ENCODE peak calls at places on chromosomes 1 and 21, in six cellular contexts. One of them, this sample, is unnamed. For H3K9me3 and H3K4me1, the result is how much of the 10 kb centered on the place peaks cover.

GRCh38 chr1:85824066-85824835 is 116.0 kb upstream of the ZNHIT6 start:
- DNase-seq in HCT116: no peak
- DNase-seq in ovary: no peak
- DNase-seq in OCI-LY7: no peak
- DNase-seq in SJCRH30: no peak
- DNase-seq in pancreas: no peak
- DNase-seq in this sample: no peak

GRCh38 chr1:173039621-173040020 is 11.1 kb downstream of the TNFSF18 start:
- DNase-seq in HCT116: no peak
- DNase-seq in ovary: no peak
- DNase-seq in OCI-LY7: no peak
- DNase-seq in SJCRH30: no peak
- DNase-seq in pancreas: no peak
- DNase-seq in this sample: no peak

GRCh38 chr1:113887776-113888175 is 395 bp upstream of the BCL2L15 start:
- DNase-seq in HCT116: peak
- DNase-seq in ovary: no peak
- DNase-seq in OCI-LY7: no peak
- DNase-seq in SJCRH30: no peak
- DNase-seq in pancreas: no peak
- DNase-seq in this sample: no peak

GRCh38 chr1:116493036-116493435 is 77.8 kb downstream of the CD58 start:
- DNase-seq in HCT116: no peak
- DNase-seq in ovary: no peak
- DNase-seq in OCI-LY7: no peak
- DNase-seq in SJCRH30: no peak
- DNase-seq in pancreas: no peak
- DNase-seq in this sample: no peak

GRCh38 chr1:37726746-37727145 is 34.4 kb downstream of the CDCA8 start:
- DNase-seq in HCT116: no peak
- DNase-seq in ovary: no peak
- DNase-seq in OCI-LY7: no peak
- DNase-seq in SJCRH30: peak
- DNase-seq in pancreas: no peak
- DNase-seq in this sample: no peak

GRCh38 chr1:30616759-30617158 is 106.6 kb downstream of the MATN1 start:
- DNase-seq in HCT116: no peak
- DNase-seq in ovary: no peak
- DNase-seq in OCI-LY7: no peak
- DNase-seq in SJCRH30: no peak
- DNase-seq in pancreas: no peak
- DNase-seq in this sample: no peak

GRCh38 chr1:119859647-119860046 is 36.7 kb downstream of the ADAM30 start:
- DNase-seq in HCT116: peak
- DNase-seq in ovary: no peak
- DNase-seq in OCI-LY7: no peak
- DNase-seq in SJCRH30: peak
- DNase-seq in pancreas: no peak
- DNase-seq in this sample: no peak

GRCh38 chr1:90613371-90613770 is 103.7 kb downstream of the BARHL2 start:
- DNase-seq in HCT116: no peak
- DNase-seq in ovary: no peak
- DNase-seq in OCI-LY7: no peak
- DNase-seq in SJCRH30: no peak
- DNase-seq in pancreas: no peak
- DNase-seq in this sample: no peak

GRCh38 chr21:34775793-34776192 is 107.0 kb downstream of the CLIC6 start:
- DNase-seq in HCT116: no peak
- DNase-seq in ovary: no peak
- DNase-seq in OCI-LY7: no peak
- DNase-seq in SJCRH30: no peak
- DNase-seq in pancreas: no peak
- DNase-seq in this sample: no peak

GRCh38 chr1:16984717-16985116 is 4.3 kb upstream of the MFAP2 start:
- DNase-seq in HCT116: no peak
- DNase-seq in ovary: peak
- DNase-seq in OCI-LY7: no peak
- DNase-seq in SJCRH30: no peak
- DNase-seq in pancreas: no peak
- DNase-seq in this sample: no peak

GRCh38 chr1:51915958-51916357 is 37.4 kb upstream of the NRDC start:
- DNase-seq in HCT116: no peak
- DNase-seq in ovary: no peak
- DNase-seq in OCI-LY7: no peak
- DNase-seq in SJCRH30: no peak
- DNase-seq in pancreas: no peak
- DNase-seq in this sample: no peak

GRCh38 chr1:41169066-41169798 is 72.9 kb downstream of the SCMH1 start:
- DNase-seq in HCT116: no peak
- DNase-seq in ovary: no peak
- DNase-seq in OCI-LY7: no peak
- DNase-seq in SJCRH30: no peak
- DNase-seq in pancreas: no peak
- DNase-seq in this sample: no peak

GRCh38 chr1:162676087-162676486 is 43.8 kb downstream of the DDR2 start:
- DNase-seq in HCT116: no peak
- DNase-seq in ovary: no peak
- DNase-seq in OCI-LY7: no peak
- DNase-seq in SJCRH30: no peak
- DNase-seq in pancreas: no peak
- DNase-seq in this sample: no peak

GRCh38 chr1:119358661-119359060 is 9.9 kb upstream of the HAO2 start:
- DNase-seq in HCT116: no peak
- DNase-seq in ovary: no peak
- DNase-seq in OCI-LY7: no peak
- DNase-seq in SJCRH30: no peak
- DNase-seq in pancreas: no peak
- DNase-seq in this sample: no peak

GRCh38 chr1:228399531-228400236 is 7.0 kb downstream of the TRIM11 start:
- DNase-seq in HCT116: no peak
- DNase-seq in ovary: no peak
- DNase-seq in OCI-LY7: no peak
- DNase-seq in SJCRH30: no peak
- DNase-seq in pancreas: no peak
- DNase-seq in this sample: no peak

GRCh38 chr21:38945536-38946245 is 140.0 kb downstream of the ETS2 start:
- DNase-seq in HCT116: no peak
- DNase-seq in ovary: no peak
- DNase-seq in OCI-LY7: no peak
- DNase-seq in SJCRH30: no peak
- DNase-seq in pancreas: no peak
- DNase-seq in this sample: no peak

GRCh38 chr1:200755456-200755855 is 16.8 kb downstream of the CAMSAP2 start:
- DNase-seq in HCT116: no peak
- DNase-seq in ovary: no peak
- DNase-seq in OCI-LY7: no peak
- DNase-seq in SJCRH30: no peak
- DNase-seq in pancreas: no peak
- DNase-seq in this sample: no peak

GRCh38 chr21:39867198-39867650 is at the start of gene PCP4:
- DNase-seq in HCT116: peak
- DNase-seq in ovary: peak
- DNase-seq in OCI-LY7: peak
- DNase-seq in SJCRH30: peak
- DNase-seq in pancreas: peak
- DNase-seq in this sample: peak

DNA sequence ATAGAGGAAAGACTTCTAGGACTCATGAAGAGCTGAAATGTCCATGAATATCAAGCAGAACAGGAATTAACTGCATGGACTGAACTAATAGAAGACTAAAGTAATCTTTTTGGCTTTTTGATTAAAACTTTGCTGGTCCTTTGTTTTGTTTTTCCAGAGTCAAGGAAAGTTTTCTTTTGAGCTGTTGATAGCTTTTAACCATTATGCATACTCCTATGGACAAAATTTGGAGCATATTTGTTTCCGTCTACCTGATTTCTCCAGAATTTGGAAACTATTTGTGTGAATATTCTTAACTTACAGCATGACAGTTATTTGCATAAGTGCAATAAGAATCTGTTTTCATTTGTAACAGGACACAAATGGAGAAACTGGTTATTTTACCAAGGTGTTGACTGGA is 24.5 kb upstream of the CYP4B1 start:
- DNase-seq in HCT116: no peak
- DNase-seq in ovary: no peak
- DNase-seq in OCI-LY7: no peak
- DNase-seq in SJCRH30: no peak
- DNase-seq in pancreas: no peak
- DNase-seq in this sample: no peak
- H3K9me3 ChIP-seq in HCT116: under half
- H3K9me3 ChIP-seq in ovary: under half
- H3K9me3 ChIP-seq in OCI-LY7: under half
- H3K9me3 ChIP-seq in SJCRH30: under half
- H3K9me3 ChIP-seq in pancreas: under half
- H3K9me3 ChIP-seq in this sample: under half

GRCh38 chr1:54375331-54376084 is 30.7 kb downstream of the SSBP3 start:
- DNase-seq in HCT116: no peak
- DNase-seq in ovary: no peak
- DNase-seq in OCI-LY7: peak
- DNase-seq in SJCRH30: no peak
- DNase-seq in pancreas: no peak
- DNase-seq in this sample: no peak

GRCh38 chr1:54371936-54372385 is 34.2 kb downstream of the SSBP3 start:
- DNase-seq in HCT116: no peak
- DNase-seq in ovary: no peak
- DNase-seq in OCI-LY7: no peak
- DNase-seq in SJCRH30: no peak
- DNase-seq in pancreas: no peak
- DNase-seq in this sample: no peak

GRCh38 chr1:54374766-54375165 is 31.4 kb downstream of the SSBP3 start:
- DNase-seq in HCT116: no peak
- DNase-seq in ovary: peak
- DNase-seq in OCI-LY7: no peak
- DNase-seq in SJCRH30: no peak
- DNase-seq in pancreas: no peak
- DNase-seq in this sample: no peak

GRCh38 chr1:54371038-54371935 is 34.9 kb downstream of the SSBP3 start:
- DNase-seq in HCT116: no peak
- DNase-seq in ovary: no peak
- DNase-seq in OCI-LY7: no peak
- DNase-seq in SJCRH30: no peak
- DNase-seq in pancreas: peak
- DNase-seq in this sample: no peak

GRCh38 chr1:54372978-54373377 is 33.2 kb downstream of the SSBP3 start:
- DNase-seq in HCT116: no peak
- DNase-seq in ovary: no peak
- DNase-seq in OCI-LY7: peak
- DNase-seq in SJCRH30: no peak
- DNase-seq in pancreas: no peak
- DNase-seq in this sample: no peak
- H3K4me1 ChIP-seq in HCT116: under half
- H3K4me1 ChIP-seq in ovary: under half
- H3K4me1 ChIP-seq in OCI-LY7: half or more
- H3K4me1 ChIP-seq in SJCRH30: under half
- H3K4me1 ChIP-seq in pancreas: under half
- H3K4me1 ChIP-seq in this sample: under half

GRCh38 chr21:44908496-44908895 is 12.2 kb downstream of the ITGB2 start:
- DNase-seq in HCT116: no peak
- DNase-seq in ovary: no peak
- DNase-seq in OCI-LY7: no peak
- DNase-seq in SJCRH30: no peak
- DNase-seq in pancreas: no peak
- DNase-seq in this sample: no peak

GRCh38 chr21:44907225-44907965 is 13.3 kb downstream of the ITGB2 start:
- DNase-seq in HCT116: no peak
- DNase-seq in ovary: no peak
- DNase-seq in OCI-LY7: no peak
- DNase-seq in SJCRH30: peak
- DNase-seq in pancreas: no peak
- DNase-seq in this sample: no peak

GRCh38 chr21:44908908-44909307 is 11.8 kb downstream of the ITGB2 start:
- DNase-seq in HCT116: no peak
- DNase-seq in ovary: no peak
- DNase-seq in OCI-LY7: no peak
- DNase-seq in SJCRH30: no peak
- DNase-seq in pancreas: no peak
- DNase-seq in this sample: no peak

GRCh38 chr21:44909719-44910118 is 11.0 kb downstream of the ITGB2 start:
- DNase-seq in HCT116: no peak
- DNase-seq in ovary: no peak
- DNase-seq in OCI-LY7: no peak
- DNase-seq in SJCRH30: no peak
- DNase-seq in pancreas: no peak
- DNase-seq in this sample: no peak

DNA sequence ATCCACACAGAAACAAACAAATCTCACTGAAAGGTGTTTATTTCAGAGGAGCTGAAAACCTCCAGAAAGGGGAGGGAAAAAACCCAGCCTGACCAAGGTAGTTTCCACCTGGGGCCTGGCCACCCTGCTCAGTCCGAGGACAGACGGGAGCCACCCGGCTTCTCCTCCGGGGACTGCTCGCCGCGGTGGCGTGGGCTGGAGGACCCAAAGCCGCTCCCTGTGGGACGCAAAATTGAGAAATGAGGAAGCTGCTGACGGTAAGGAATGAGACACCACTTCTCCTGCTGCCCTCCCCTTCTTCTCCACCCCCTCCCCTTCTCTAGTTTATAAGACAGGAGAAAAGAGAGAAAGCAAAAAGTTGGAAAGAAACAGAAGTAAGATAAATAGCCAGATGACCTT is 12.7 kb downstream of the ITGB2 start:
- DNase-seq in HCT116: no peak
- DNase-seq in ovary: no peak
- DNase-seq in OCI-LY7: no peak
- DNase-seq in SJCRH30: no peak
- DNase-seq in pancreas: no peak
- DNase-seq in this sample: no peak
- H3K4me3 ChIP-seq in HCT116: no peak
- H3K4me3 ChIP-seq in ovary: no peak
- H3K4me3 ChIP-seq in OCI-LY7: no peak
- H3K4me3 ChIP-seq in SJCRH30: peak
- H3K4me3 ChIP-seq in pancreas: no peak
- H3K4me3 ChIP-seq in this sample: no peak

DNA sequence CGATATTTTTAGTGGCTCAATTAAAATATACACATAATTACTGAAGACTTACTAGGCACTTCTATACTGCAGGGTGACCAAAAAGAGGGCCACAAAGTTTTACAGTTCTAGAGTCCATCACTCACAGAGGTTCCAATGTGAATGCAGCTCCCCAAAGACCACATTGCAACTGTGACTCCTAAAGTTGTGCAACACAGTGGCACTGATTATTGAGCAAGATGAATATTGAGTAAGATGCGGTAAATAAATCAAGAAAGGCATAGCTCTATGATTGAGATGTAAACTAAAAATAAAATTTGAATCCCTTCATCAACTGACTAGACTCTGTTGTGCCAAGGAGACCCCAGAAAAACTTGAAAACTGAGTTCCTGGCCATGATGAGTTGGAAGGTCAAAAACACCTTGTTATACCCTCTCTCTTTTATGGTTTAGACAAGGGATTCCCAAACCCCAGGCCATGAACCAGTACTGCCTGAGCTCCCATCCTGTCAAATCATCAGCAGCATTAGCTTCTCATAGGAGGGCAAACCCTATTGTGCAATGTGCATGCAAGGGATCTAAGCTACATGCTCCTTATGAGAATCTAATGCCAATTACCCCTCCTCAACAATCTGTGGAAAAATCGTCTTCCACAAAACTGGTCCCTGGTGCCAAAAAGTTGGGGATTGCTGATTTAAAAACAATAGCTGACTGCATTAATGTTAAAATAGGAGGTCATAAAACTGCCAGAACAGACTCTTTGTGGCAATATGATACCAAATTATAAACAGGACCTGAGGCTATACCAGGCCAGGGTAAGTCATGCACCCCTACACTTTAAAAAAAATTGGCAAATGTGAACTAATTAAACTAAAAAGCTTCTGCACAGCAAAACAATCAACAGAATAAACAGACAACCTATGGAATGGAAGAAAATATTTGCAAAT is 94.3 kb downstream of the ADGRL4 start:
- DNase-seq in HCT116: no peak
- DNase-seq in ovary: no peak
- DNase-seq in OCI-LY7: no peak
- DNase-seq in SJCRH30: no peak
- DNase-seq in pancreas: no peak
- DNase-seq in this sample: no peak
- H3K9me3 ChIP-seq in HCT116: under half
- H3K9me3 ChIP-seq in ovary: under half
- H3K9me3 ChIP-seq in OCI-LY7: under half
- H3K9me3 ChIP-seq in SJCRH30: under half
- H3K9me3 ChIP-seq in pancreas: under half
- H3K9me3 ChIP-seq in this sample: under half

This sample was measured in HAP-1.